ENCODE peak calls at places on chromosome 13, in six cellular contexts. R is PC-9, Q is H1, S is heart right ventricle, D is pancreas, M is aorta. J is an unnamed sample.

GRCh38 chr13:85367887-85368286 is 431.3 kb downstream of the SLITRK6 start:
- DNase-seq in R (no peak), S (no peak), Q (no peak), D (no peak), M (no peak), J (no peak)

GRCh38 chr13:55792544-55793178 is 1348.1 kb upstream of the PRR20A start:
- DNase-seq in R (no peak), S (no peak), D (no peak), M (no peak), Q (no peak), J (no peak)

GRCh38 chr13:44259045-44260042 is 114.3 kb upstream of the SERP2 start:
- DNase-seq in Q (no peak), D (no peak), R (no peak), M (peak; percentile 82), S (no peak), J (peak; percentile 41)

GRCh38 chr13:26498524-26499208 is 58.8 kb upstream of the WASF3 start:
- DNase-seq in S (no peak), Q (no peak), R (no peak), D (no peak), M (no peak), J (no peak)

GRCh38 chr13:107170270-107170931 is 602.5 kb upstream of the ARGLU1 start:
- DNase-seq in S (no peak), M (no peak), D (no peak), R (no peak), Q (no peak), J (no peak)

GRCh38 chr13:75812751-75813181 is 176.6 kb downstream of the LMO7 start:
- DNase-seq in R (no peak), Q (no peak), D (no peak), S (no peak), M (no peak), J (peak; percentile 38)

GRCh38 chr13:33249066-33249465 is 36.5 kb downstream of the STARD13 start:
- DNase-seq in R (no peak), S (no peak), Q (no peak), M (no peak), D (no peak), J (no peak)

GRCh38 chr13:72983085-72983768 is 75.6 kb upstream of the KLF5 start:
- DNase-seq in S (no peak), D (no peak), M (no peak), R (no peak), Q (no peak), J (peak; percentile 34)

GRCh38 chr13:37074703-37075102 is 15.2 kb upstream of the SUPT20H start:
- DNase-seq in S (no peak), M (no peak), Q (no peak), R (no peak), D (no peak), J (no peak)

GRCh38 chr13:106464076-106464475 is 71.4 kb downstream of the EFNB2 start:
- DNase-seq in D (no peak), S (no peak), M (no peak), Q (no peak), R (no peak), J (no peak)

GRCh38 chr13:96963786-96964475 is 30.3 kb downstream of the OXGR1 start:
- DNase-seq in S (no peak), D (no peak), M (no peak), Q (no peak), R (peak; percentile 64), J (no peak)
- H3K27me3 ChIP-seq in S (no peaks in the 10 kb centered on the region), D (no peaks in the 10 kb centered on the region), M (no peaks in the 10 kb centered on the region), Q (no peaks in the 10 kb centered on the region), R (no peaks in the 10 kb centered on the region), J (no peaks in the 10 kb centered on the region)

DNA sequence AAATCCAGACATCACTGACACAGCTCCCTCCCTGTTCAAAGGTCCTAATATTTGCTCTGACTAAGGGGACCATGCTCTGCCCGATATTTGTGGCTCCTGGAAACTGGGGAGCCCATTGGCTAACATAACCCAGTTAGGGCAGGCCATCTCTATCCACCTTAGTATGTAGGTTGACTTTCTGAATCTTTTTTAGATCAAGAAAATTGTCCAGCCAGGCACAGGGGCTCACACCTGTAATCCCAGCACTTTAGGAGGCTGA is 3.4 kb upstream of the CDX2 start:
- DNase-seq in D (no peak), M (no peak), S (no peak), R (no peak), Q (no peak), J (peak; percentile 1)
- H3K27me3 ChIP-seq in D (peaks cover 5% of the 10 kb centered on the region), M (no peaks in the 10 kb centered on the region), S (peaks cover 97% of the 10 kb centered on the region), R (peaks cover 24% of the 10 kb centered on the region), Q (peaks cover 100% of the 10 kb centered on the region), J (peaks cover 100% of the 10 kb centered on the region)

DNA sequence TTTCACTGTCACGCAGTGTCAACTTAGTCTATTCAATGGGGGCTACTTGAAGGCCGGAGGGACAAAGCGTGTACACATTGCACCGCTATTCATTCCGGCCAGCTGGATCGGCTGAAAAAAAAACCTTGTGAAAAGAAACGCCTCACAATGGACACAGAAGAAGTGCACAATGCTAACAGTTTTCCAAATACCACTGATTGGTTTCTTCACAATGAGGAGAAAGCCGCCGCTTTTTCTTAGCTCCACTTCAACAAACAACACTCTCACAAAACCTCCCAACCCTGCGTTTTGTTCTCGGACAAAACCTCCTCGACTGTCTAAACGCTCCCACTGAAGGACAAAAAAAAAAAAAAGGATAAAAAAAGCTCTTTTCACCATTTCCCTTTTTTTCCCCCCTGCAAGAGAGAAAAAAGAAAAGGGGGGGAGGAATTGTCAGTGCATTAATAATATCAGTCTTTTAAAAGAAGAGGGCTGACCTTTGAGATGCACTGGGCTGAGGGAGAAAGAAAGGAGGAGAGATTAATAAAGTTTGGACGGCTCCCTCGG is 5.4 kb downstream of the SOX21 start:
- DNase-seq in Q (no peak), M (no peak), D (no peak), R (no peak), S (no peak), J (no peak)
- H3K27me3 ChIP-seq in Q (peaks cover 46% of the 10 kb centered on the region), M (no peaks in the 10 kb centered on the region), D (peaks cover 88% of the 10 kb centered on the region), R (peaks cover 69% of the 10 kb centered on the region), S (peaks cover 96% of the 10 kb centered on the region), J (peaks cover 100% of the 10 kb centered on the region)

GRCh38 chr13:65615506-65615905 is 1614.6 kb downstream of the PCDH9 start:
- DNase-seq in R (no peak), Q (no peak), D (no peak), M (no peak), S (no peak), J (no peak)
- H3K27me3 ChIP-seq in R (no peaks in the 10 kb centered on the region), Q (no peaks in the 10 kb centered on the region), D (no peaks in the 10 kb centered on the region), M (no peaks in the 10 kb centered on the region), S (no peaks in the 10 kb centered on the region), J (no peaks in the 10 kb centered on the region)

GRCh38 chr13:99949657-99950413 is 21.7 kb downstream of the ZIC5 start:
- DNase-seq in D (no peak), S (no peak), Q (no peak), M (no peak), R (no peak), J (no peak)
- H3K27me3 ChIP-seq in D (peaks cover under 1% of the 10 kb centered on the region), S (peaks cover 40% of the 10 kb centered on the region), Q (peaks cover 6% of the 10 kb centered on the region), M (no peaks in the 10 kb centered on the region), R (peaks cover 21% of the 10 kb centered on the region), J (no peaks in the 10 kb centered on the region)

GRCh38 chr13:20362642-20363041 is 130.5 kb upstream of the GJB6 start:
- DNase-seq in S (no peak), Q (no peak), D (no peak), M (no peak), R (no peak), J (no peak)
- H3K27me3 ChIP-seq in S (no peaks in the 10 kb centered on the region), Q (peaks cover 77% of the 10 kb centered on the region), D (no peaks in the 10 kb centered on the region), M (no peaks in the 10 kb centered on the region), R (no peaks in the 10 kb centered on the region), J (no peaks in the 10 kb centered on the region)

DNA sequence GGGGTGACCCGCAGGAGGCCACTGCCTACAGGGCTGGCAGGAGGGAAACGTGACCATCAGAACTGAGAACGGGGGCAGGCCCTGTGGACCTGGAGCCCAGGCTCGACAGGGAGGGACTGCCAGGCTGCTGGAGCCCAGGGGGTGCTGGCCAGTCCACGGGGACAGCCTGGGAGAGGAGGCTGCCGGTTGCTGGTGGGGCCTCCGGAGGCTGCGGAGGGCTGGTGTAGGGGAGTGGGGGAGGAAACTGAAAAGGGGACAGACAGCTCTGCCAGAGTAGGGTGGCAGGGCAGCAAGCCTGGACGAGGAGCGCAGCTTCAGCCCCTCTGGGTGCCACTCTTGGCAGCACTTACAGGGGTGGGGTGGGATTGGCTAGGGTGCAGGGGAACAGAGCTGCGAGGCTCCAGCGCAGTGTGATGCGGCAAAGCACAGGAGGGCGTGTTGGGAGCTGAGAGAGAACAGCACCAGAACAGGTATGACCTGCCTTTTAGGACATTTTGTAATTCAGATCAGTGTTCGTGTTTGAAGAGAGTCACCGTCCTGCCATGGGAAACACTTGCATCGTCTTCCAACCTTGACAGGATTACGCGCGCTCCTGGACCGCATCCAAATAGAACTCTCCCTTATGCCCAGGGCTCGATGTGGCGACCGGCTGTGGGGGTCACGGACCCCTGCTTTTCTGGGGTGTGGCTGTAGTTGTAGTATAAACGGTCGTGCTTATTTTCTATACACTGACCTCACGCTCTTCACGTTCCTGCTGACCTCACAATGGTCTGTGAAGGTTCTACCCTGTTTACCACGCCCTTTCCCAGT is 19.9 kb upstream of the ARHGEF7 start:
- DNase-seq in D (no peak), S (no peak), M (no peak), Q (no peak), R (no peak), J (no peak)
- H3K27me3 ChIP-seq in D (no peaks in the 10 kb centered on the region), S (peaks cover 3% of the 10 kb centered on the region), M (no peaks in the 10 kb centered on the region), Q (no peaks in the 10 kb centered on the region), R (peaks cover 99% of the 10 kb centered on the region), J (peaks cover 59% of the 10 kb centered on the region)

J was measured in stomach.